ENCODE peak calls at places on chromosomes 5 and 9, in five cellular contexts. One of them, this sample, is unnamed.

GRCh38 chr5:125053179-125053578 is 306.7 kb upstream of the ZNF608 start:
- DNase-seq in stomach: no peak
- DNase-seq in suprapubic skin: no peak
- DNase-seq in sigmoid colon: no peak
- DNase-seq in transverse colon: no peak
- DNase-seq in this sample: no peak

GRCh38 chr5:173630724-173631365 is 14.4 kb upstream of the BOD1 start:
- DNase-seq in stomach: no peak
- DNase-seq in suprapubic skin: no peak
- DNase-seq in sigmoid colon: no peak
- DNase-seq in transverse colon: no peak
- DNase-seq in this sample: no peak

GRCh38 chr9:93665128-93665565 is 88.8 kb downstream of the PHF2 start:
- DNase-seq in stomach: no peak
- DNase-seq in suprapubic skin: no peak
- DNase-seq in sigmoid colon: no peak
- DNase-seq in transverse colon: no peak
- DNase-seq in this sample: peak

GRCh38 chr5:179908528-179908927 is 831 bp upstream of the TBC1D9B start:
- DNase-seq in stomach: no peak
- DNase-seq in suprapubic skin: no peak
- DNase-seq in sigmoid colon: no peak
- DNase-seq in transverse colon: no peak
- DNase-seq in this sample: peak

GRCh38 chr9:95874989-95875304 is 544 bp upstream of the ERCC6L2 start:
- DNase-seq in stomach: peak
- DNase-seq in suprapubic skin: peak
- DNase-seq in sigmoid colon: peak
- DNase-seq in transverse colon: peak
- DNase-seq in this sample: peak

GRCh38 chr9:33988219-33988890 is 60.3 kb downstream of the UBAP2 start:
- DNase-seq in stomach: no peak
- DNase-seq in suprapubic skin: no peak
- DNase-seq in sigmoid colon: no peak
- DNase-seq in transverse colon: no peak
- DNase-seq in this sample: no peak

GRCh38 chr9:108671156-108671555 is 184.6 kb downstream of the ACTL7B start:
- DNase-seq in stomach: no peak
- DNase-seq in suprapubic skin: no peak
- DNase-seq in sigmoid colon: no peak
- DNase-seq in transverse colon: no peak
- DNase-seq in this sample: no peak

GRCh38 chr5:54553659-54554207 is 36.2 kb downstream of the SNX18 start:
- DNase-seq in stomach: no peak
- DNase-seq in suprapubic skin: no peak
- DNase-seq in sigmoid colon: no peak
- DNase-seq in transverse colon: no peak
- DNase-seq in this sample: no peak

GRCh38 chr9:125492719-125493118 is 214.3 kb downstream of the MAPKAP1 start:
- DNase-seq in stomach: no peak
- DNase-seq in suprapubic skin: no peak
- DNase-seq in sigmoid colon: no peak
- DNase-seq in transverse colon: no peak
- DNase-seq in this sample: no peak

GRCh38 chr5:83827111-83827541 is 106.5 kb upstream of the HAPLN1 start:
- DNase-seq in stomach: no peak
- DNase-seq in suprapubic skin: no peak
- DNase-seq in sigmoid colon: no peak
- DNase-seq in transverse colon: no peak
- DNase-seq in this sample: no peak

GRCh38 chr5:134420326-134420725 is 8.6 kb upstream of the CDKN2AIPNL start:
- DNase-seq in stomach: no peak
- DNase-seq in suprapubic skin: no peak
- DNase-seq in sigmoid colon: no peak
- DNase-seq in transverse colon: no peak
- DNase-seq in this sample: no peak

GRCh38 chr5:172493906-172494305 is 39.6 kb upstream of the SH3PXD2B start:
- DNase-seq in stomach: no peak
- DNase-seq in suprapubic skin: no peak
- DNase-seq in sigmoid colon: peak
- DNase-seq in transverse colon: no peak
- DNase-seq in this sample: no peak

GRCh38 chr5:133895979-133896378 is 72.4 kb downstream of the C5orf15 start:
- DNase-seq in stomach: no peak
- DNase-seq in suprapubic skin: no peak
- DNase-seq in sigmoid colon: no peak
- DNase-seq in transverse colon: no peak
- DNase-seq in this sample: peak

GRCh38 chr5:15499528-15500325 is at the start of gene FBXL7:
- DNase-seq in stomach: peak
- DNase-seq in suprapubic skin: peak
- DNase-seq in sigmoid colon: peak
- DNase-seq in transverse colon: peak
- DNase-seq in this sample: peak

GRCh38 chr5:82406200-82406773 is 128.1 kb upstream of the RPS23 start:
- DNase-seq in stomach: no peak
- DNase-seq in suprapubic skin: no peak
- DNase-seq in sigmoid colon: no peak
- DNase-seq in transverse colon: no peak
- DNase-seq in this sample: no peak

GRCh38 chr5:180820788-180821321 is 18.2 kb upstream of the MGAT1 start:
- DNase-seq in stomach: no peak
- DNase-seq in suprapubic skin: no peak
- DNase-seq in sigmoid colon: no peak
- DNase-seq in transverse colon: peak
- DNase-seq in this sample: no peak

GRCh38 chr5:3324421-3325101 is 271.1 kb upstream of the IRX1 start:
- DNase-seq in stomach: no peak
- DNase-seq in suprapubic skin: peak
- DNase-seq in sigmoid colon: peak
- DNase-seq in transverse colon: no peak
- DNase-seq in this sample: peak

GRCh38 chr5:85921590-85921989 is 696.2 kb upstream of the COX7C start:
- DNase-seq in stomach: no peak
- DNase-seq in suprapubic skin: no peak
- DNase-seq in sigmoid colon: no peak
- DNase-seq in transverse colon: no peak
- DNase-seq in this sample: no peak

GRCh38 chr5:157286761-157287211 is 20.9 kb downstream of the CYFIP2 start:
- DNase-seq in stomach: no peak
- DNase-seq in suprapubic skin: no peak
- DNase-seq in sigmoid colon: no peak
- DNase-seq in transverse colon: no peak
- DNase-seq in this sample: no peak

GRCh38 chr5:157388148-157388547 is 71.9 kb upstream of the NIPAL4 start:
- DNase-seq in stomach: no peak
- DNase-seq in suprapubic skin: no peak
- DNase-seq in sigmoid colon: no peak
- DNase-seq in transverse colon: no peak
- DNase-seq in this sample: no peak

GRCh38 chr9:136946893-136947891 is 2.1 kb downstream of the C8G start:
- DNase-seq in stomach: no peak
- DNase-seq in suprapubic skin: no peak
- DNase-seq in sigmoid colon: peak
- DNase-seq in transverse colon: no peak
- DNase-seq in this sample: peak

GRCh38 chr5:39476466-39477215 is 51.9 kb upstream of the DAB2 start:
- DNase-seq in stomach: no peak
- DNase-seq in suprapubic skin: no peak
- DNase-seq in sigmoid colon: no peak
- DNase-seq in transverse colon: no peak
- DNase-seq in this sample: no peak

GRCh38 chr9:129688285-129689043 is 23.0 kb downstream of the PRRX2 start:
- DNase-seq in stomach: no peak
- DNase-seq in suprapubic skin: no peak
- DNase-seq in sigmoid colon: no peak
- DNase-seq in transverse colon: no peak
- DNase-seq in this sample: no peak

GRCh38 chr9:91777437-91777836 is 172.6 kb downstream of the ROR2 start:
- DNase-seq in stomach: no peak
- DNase-seq in suprapubic skin: no peak
- DNase-seq in sigmoid colon: peak
- DNase-seq in transverse colon: no peak
- DNase-seq in this sample: no peak

GRCh38 chr5:90528704-90529233 is 615 bp downstream of the LYSMD3 start:
- DNase-seq in stomach: no peak
- DNase-seq in suprapubic skin: no peak
- DNase-seq in sigmoid colon: no peak
- DNase-seq in transverse colon: no peak
- DNase-seq in this sample: no peak

GRCh38 chr5:54669845-54670635 is 152.5 kb downstream of the SNX18 start:
- DNase-seq in stomach: no peak
- DNase-seq in suprapubic skin: no peak
- DNase-seq in sigmoid colon: no peak
- DNase-seq in transverse colon: no peak
- DNase-seq in this sample: no peak

GRCh38 chr5:174533127-174533453 is 191.3 kb upstream of the MSX2 start:
- DNase-seq in stomach: no peak
- DNase-seq in suprapubic skin: no peak
- DNase-seq in sigmoid colon: no peak
- DNase-seq in transverse colon: no peak
- DNase-seq in this sample: no peak

GRCh38 chr9:137031904-137032639 is at the start of gene FUT7:
- DNase-seq in stomach: no peak
- DNase-seq in suprapubic skin: no peak
- DNase-seq in sigmoid colon: no peak
- DNase-seq in transverse colon: no peak
- DNase-seq in this sample: peak

GRCh38 chr5:84724683-84725082 is 340.0 kb upstream of the EDIL3 start:
- DNase-seq in stomach: no peak
- DNase-seq in suprapubic skin: no peak
- DNase-seq in sigmoid colon: no peak
- DNase-seq in transverse colon: no peak
- DNase-seq in this sample: no peak

GRCh38 chr5:96864922-96865545 is 11.3 kb upstream of the ERAP2 start:
- DNase-seq in stomach: no peak
- DNase-seq in suprapubic skin: no peak
- DNase-seq in sigmoid colon: no peak
- DNase-seq in transverse colon: no peak
- DNase-seq in this sample: no peak

GRCh38 chr5:36153727-36154126 is 1.8 kb downstream of the SKP2 start:
- DNase-seq in stomach: no peak
- DNase-seq in suprapubic skin: no peak
- DNase-seq in sigmoid colon: no peak
- DNase-seq in transverse colon: no peak
- DNase-seq in this sample: no peak

GRCh38 chr9:16612627-16613026 is 257.8 kb downstream of the BNC2 start:
- DNase-seq in stomach: no peak
- DNase-seq in suprapubic skin: no peak
- DNase-seq in sigmoid colon: no peak
- DNase-seq in transverse colon: no peak
- DNase-seq in this sample: no peak

GRCh38 chr5:2748841-2749513 is 2.5 kb downstream of the IRX2 start:
- DNase-seq in stomach: no peak
- DNase-seq in suprapubic skin: no peak
- DNase-seq in sigmoid colon: no peak
- DNase-seq in transverse colon: no peak
- DNase-seq in this sample: no peak

GRCh38 chr9:3045153-3045552 is 201.3 kb upstream of the PUM3 start:
- DNase-seq in stomach: no peak
- DNase-seq in suprapubic skin: no peak
- DNase-seq in sigmoid colon: no peak
- DNase-seq in transverse colon: no peak
- DNase-seq in this sample: no peak
- TF ChIP-seq POLR2AphosphoS5 in stomach: no peak
- TF ChIP-seq POLR2AphosphoS5 in suprapubic skin: no peak
- TF ChIP-seq POLR2AphosphoS5 in sigmoid colon: no peak
- TF ChIP-seq POLR2AphosphoS5 in transverse colon: no peak
- TF ChIP-seq POLR2AphosphoS5 in this sample: no peak

GRCh38 chr5:32687167-32687831 is 23.8 kb upstream of the NPR3 start:
- DNase-seq in stomach: peak
- DNase-seq in suprapubic skin: no peak
- DNase-seq in sigmoid colon: no peak
- DNase-seq in transverse colon: no peak
- DNase-seq in this sample: no peak

GRCh38 chr5:32684261-32684660 is 26.9 kb upstream of the NPR3 start:
- DNase-seq in stomach: no peak
- DNase-seq in suprapubic skin: no peak
- DNase-seq in sigmoid colon: no peak
- DNase-seq in transverse colon: no peak
- DNase-seq in this sample: no peak

GRCh38 chr5:32692066-32692746 is 18.9 kb upstream of the NPR3 start:
- DNase-seq in stomach: no peak
- DNase-seq in suprapubic skin: no peak
- DNase-seq in sigmoid colon: no peak
- DNase-seq in transverse colon: no peak
- DNase-seq in this sample: no peak

GRCh38 chr5:32690153-32690552 is 21.0 kb upstream of the NPR3 start:
- DNase-seq in stomach: no peak
- DNase-seq in suprapubic skin: no peak
- DNase-seq in sigmoid colon: no peak
- DNase-seq in transverse colon: no peak
- DNase-seq in this sample: no peak
- TF ChIP-seq CTCF in stomach: no peak
- TF ChIP-seq CTCF in suprapubic skin: no peak
- TF ChIP-seq CTCF in sigmoid colon: no peak
- TF ChIP-seq CTCF in transverse colon: no peak
- TF ChIP-seq CTCF in this sample: no peak

GRCh38 chr9:15246688-15247087 is 60.3 kb downstream of the TTC39B start:
- DNase-seq in stomach: no peak
- DNase-seq in suprapubic skin: no peak
- DNase-seq in sigmoid colon: no peak
- DNase-seq in transverse colon: no peak
- DNase-seq in this sample: no peak

GRCh38 chr9:15248596-15248995 is 58.4 kb downstream of the TTC39B start:
- DNase-seq in stomach: no peak
- DNase-seq in suprapubic skin: no peak
- DNase-seq in sigmoid colon: no peak
- DNase-seq in transverse colon: no peak
- DNase-seq in this sample: no peak

GRCh38 chr9:15248106-15248505 is 58.9 kb downstream of the TTC39B start:
- DNase-seq in stomach: no peak
- DNase-seq in suprapubic skin: no peak
- DNase-seq in sigmoid colon: no peak
- DNase-seq in transverse colon: no peak
- DNase-seq in this sample: no peak

GRCh38 chr9:15244001-15244441 is 63.0 kb downstream of the TTC39B start:
- DNase-seq in stomach: no peak
- DNase-seq in suprapubic skin: no peak
- DNase-seq in sigmoid colon: no peak
- DNase-seq in transverse colon: no peak
- DNase-seq in this sample: no peak

GRCh38 chr9:15246243-15246642 is 60.8 kb downstream of the TTC39B start:
- DNase-seq in stomach: no peak
- DNase-seq in suprapubic skin: no peak
- DNase-seq in sigmoid colon: no peak
- DNase-seq in transverse colon: no peak
- DNase-seq in this sample: no peak
- H3K27ac ChIP-seq in stomach: no peak
- H3K27ac ChIP-seq in suprapubic skin: no peak
- H3K27ac ChIP-seq in sigmoid colon: no peak
- H3K27ac ChIP-seq in transverse colon: no peak
- H3K27ac ChIP-seq in this sample: no peak

GRCh38 chr5:42800748-42801330 is 10.9 kb downstream of the SELENOP start:
- DNase-seq in stomach: no peak
- DNase-seq in suprapubic skin: no peak
- DNase-seq in sigmoid colon: no peak
- DNase-seq in transverse colon: no peak
- DNase-seq in this sample: no peak
- TF ChIP-seq POLR2AphosphoS5 in stomach: no peak
- TF ChIP-seq POLR2AphosphoS5 in suprapubic skin: no peak
- TF ChIP-seq POLR2AphosphoS5 in sigmoid colon: no peak
- TF ChIP-seq POLR2AphosphoS5 in transverse colon: no peak
- TF ChIP-seq POLR2AphosphoS5 in this sample: no peak